ENCODE peak calls at places on chromosomes 7 and 10, in nine cellular contexts. One of them, this sample, is unnamed. For H3K27me3, the result is how much of the 10 kb centered on the place peaks cover.

GRCh38 chr10:670038-670437 is 19.4 kb downstream of the DIP2C start:
- DNase-seq in endothelial cell of umbilical vein: no peak
- DNase-seq in gastrocnemius medialis: no peak
- DNase-seq in astrocyte: no peak
- DNase-seq in heart left ventricle: no peak
- DNase-seq in IMR-90: no peak
- DNase-seq in CD4-positive, alpha-beta T cell: no peak
- DNase-seq in transverse colon: no peak
- DNase-seq in left ventricle myocardium inferior: no peak
- DNase-seq in this sample: no peak

GRCh38 chr10:26391701-26392695 is 46.1 kb upstream of the APBB1IP start:
- DNase-seq in heart left ventricle: no peak
- DNase-seq in IMR-90: no peak
- DNase-seq in gastrocnemius medialis: no peak
- DNase-seq in left ventricle myocardium inferior: peak
- DNase-seq in transverse colon: no peak
- DNase-seq in endothelial cell of umbilical vein: no peak
- DNase-seq in CD4-positive, alpha-beta T cell: no peak
- DNase-seq in astrocyte: no peak
- DNase-seq in this sample: no peak

GRCh38 chr7:115271332-115272235 is 349.7 kb downstream of the MDFIC start:
- DNase-seq in astrocyte: peak
- DNase-seq in transverse colon: no peak
- DNase-seq in gastrocnemius medialis: no peak
- DNase-seq in CD4-positive, alpha-beta T cell: no peak
- DNase-seq in endothelial cell of umbilical vein: no peak
- DNase-seq in IMR-90: peak
- DNase-seq in heart left ventricle: no peak
- DNase-seq in left ventricle myocardium inferior: no peak
- DNase-seq in this sample: no peak

GRCh38 chr7:75966209-75966961 is 28.0 kb downstream of the TMEM120A start:
- DNase-seq in gastrocnemius medialis: peak
- DNase-seq in CD4-positive, alpha-beta T cell: no peak
- DNase-seq in heart left ventricle: peak
- DNase-seq in transverse colon: no peak
- DNase-seq in endothelial cell of umbilical vein: no peak
- DNase-seq in left ventricle myocardium inferior: peak
- DNase-seq in IMR-90: no peak
- DNase-seq in astrocyte: peak
- DNase-seq in this sample: no peak

GRCh38 chr10:87862644-87863101 is 660 bp downstream of the KLLN start:
- DNase-seq in transverse colon: no peak
- DNase-seq in IMR-90: peak
- DNase-seq in left ventricle myocardium inferior: no peak
- DNase-seq in gastrocnemius medialis: no peak
- DNase-seq in CD4-positive, alpha-beta T cell: peak
- DNase-seq in astrocyte: no peak
- DNase-seq in endothelial cell of umbilical vein: no peak
- DNase-seq in heart left ventricle: no peak
- DNase-seq in this sample: no peak

GRCh38 chr7:20152511-20152910 is 64.7 kb downstream of the MACC1 start:
- DNase-seq in transverse colon: no peak
- DNase-seq in left ventricle myocardium inferior: no peak
- DNase-seq in gastrocnemius medialis: no peak
- DNase-seq in CD4-positive, alpha-beta T cell: no peak
- DNase-seq in astrocyte: no peak
- DNase-seq in heart left ventricle: no peak
- DNase-seq in endothelial cell of umbilical vein: no peak
- DNase-seq in IMR-90: peak
- DNase-seq in this sample: no peak

GRCh38 chr10:92640110-92640509 is 47.2 kb downstream of the KIF11 start:
- DNase-seq in astrocyte: peak
- DNase-seq in endothelial cell of umbilical vein: peak
- DNase-seq in IMR-90: peak
- DNase-seq in gastrocnemius medialis: no peak
- DNase-seq in heart left ventricle: no peak
- DNase-seq in transverse colon: no peak
- DNase-seq in CD4-positive, alpha-beta T cell: no peak
- DNase-seq in left ventricle myocardium inferior: no peak
- DNase-seq in this sample: no peak

GRCh38 chr7:102117743-102118142 is 168.9 kb upstream of the SH2B2 start:
- DNase-seq in transverse colon: no peak
- DNase-seq in CD4-positive, alpha-beta T cell: no peak
- DNase-seq in gastrocnemius medialis: no peak
- DNase-seq in endothelial cell of umbilical vein: no peak
- DNase-seq in left ventricle myocardium inferior: no peak
- DNase-seq in IMR-90: peak
- DNase-seq in heart left ventricle: no peak
- DNase-seq in astrocyte: peak
- DNase-seq in this sample: no peak

DNA sequence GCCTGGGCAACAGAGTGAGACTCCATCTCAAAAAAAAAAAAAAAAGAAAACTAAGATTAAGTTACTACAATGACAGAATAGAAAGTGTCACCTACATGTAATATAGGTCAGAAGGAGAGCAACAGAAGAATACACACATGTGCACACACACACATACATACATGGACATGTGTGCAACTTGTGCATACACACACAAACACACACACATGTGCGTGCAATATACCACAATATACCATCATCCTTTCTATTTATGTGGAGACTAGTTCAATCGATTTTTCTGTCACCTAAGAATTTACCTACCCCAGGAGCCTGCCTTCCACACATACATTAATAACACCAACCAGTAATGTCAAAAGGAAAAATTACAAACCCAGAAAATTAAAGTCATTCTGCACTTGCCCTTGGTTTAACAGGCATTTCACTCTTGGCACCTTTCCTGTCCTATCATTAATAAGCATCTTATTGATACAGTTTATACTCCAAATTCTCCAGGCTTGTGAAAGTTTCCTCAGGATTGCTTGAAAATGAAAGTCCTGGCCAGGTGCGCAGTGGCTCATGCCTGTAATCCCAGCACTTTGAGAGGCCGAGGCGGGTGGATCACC is 2.5 kb downstream of the PNLIPRP1 start:
- DNase-seq in heart left ventricle: no peak
- DNase-seq in IMR-90: no peak
- DNase-seq in transverse colon: no peak
- DNase-seq in CD4-positive, alpha-beta T cell: no peak
- DNase-seq in astrocyte: no peak
- DNase-seq in endothelial cell of umbilical vein: no peak
- DNase-seq in left ventricle myocardium inferior: no peak
- DNase-seq in gastrocnemius medialis: no peak
- DNase-seq in this sample: no peak
- TF ChIP-seq CTCF in heart left ventricle: no peak
- TF ChIP-seq CTCF in IMR-90: no peak
- TF ChIP-seq CTCF in transverse colon: no peak
- TF ChIP-seq CTCF in CD4-positive, alpha-beta T cell: no peak
- TF ChIP-seq CTCF in astrocyte: no peak
- TF ChIP-seq CTCF in endothelial cell of umbilical vein: no peak
- TF ChIP-seq CTCF in left ventricle myocardium inferior: no peak
- TF ChIP-seq CTCF in gastrocnemius medialis: no peak
- TF ChIP-seq CTCF in this sample: no peak

GRCh38 chr7:1292972-1293830 is 60.5 kb downstream of the UNCX start:
- DNase-seq in transverse colon: no peak
- DNase-seq in left ventricle myocardium inferior: no peak
- DNase-seq in gastrocnemius medialis: no peak
- DNase-seq in heart left ventricle: no peak
- DNase-seq in IMR-90: no peak
- DNase-seq in CD4-positive, alpha-beta T cell: no peak
- DNase-seq in astrocyte: no peak
- DNase-seq in endothelial cell of umbilical vein: no peak
- DNase-seq in this sample: no peak

GRCh38 chr7:1295776-1296726 is 63.4 kb downstream of the UNCX start:
- DNase-seq in astrocyte: no peak
- DNase-seq in gastrocnemius medialis: no peak
- DNase-seq in heart left ventricle: no peak
- DNase-seq in CD4-positive, alpha-beta T cell: no peak
- DNase-seq in left ventricle myocardium inferior: no peak
- DNase-seq in endothelial cell of umbilical vein: no peak
- DNase-seq in IMR-90: no peak
- DNase-seq in transverse colon: no peak
- DNase-seq in this sample: no peak

GRCh38 chr7:1291846-1292765 is 59.4 kb downstream of the UNCX start:
- DNase-seq in IMR-90: no peak
- DNase-seq in transverse colon: no peak
- DNase-seq in left ventricle myocardium inferior: no peak
- DNase-seq in CD4-positive, alpha-beta T cell: no peak
- DNase-seq in gastrocnemius medialis: no peak
- DNase-seq in heart left ventricle: no peak
- DNase-seq in endothelial cell of umbilical vein: no peak
- DNase-seq in astrocyte: no peak
- DNase-seq in this sample: no peak

GRCh38 chr7:1296727-1297475 is 64.2 kb downstream of the UNCX start:
- DNase-seq in gastrocnemius medialis: no peak
- DNase-seq in astrocyte: no peak
- DNase-seq in endothelial cell of umbilical vein: no peak
- DNase-seq in transverse colon: no peak
- DNase-seq in left ventricle myocardium inferior: no peak
- DNase-seq in IMR-90: no peak
- DNase-seq in heart left ventricle: no peak
- DNase-seq in CD4-positive, alpha-beta T cell: no peak
- DNase-seq in this sample: no peak

DNA sequence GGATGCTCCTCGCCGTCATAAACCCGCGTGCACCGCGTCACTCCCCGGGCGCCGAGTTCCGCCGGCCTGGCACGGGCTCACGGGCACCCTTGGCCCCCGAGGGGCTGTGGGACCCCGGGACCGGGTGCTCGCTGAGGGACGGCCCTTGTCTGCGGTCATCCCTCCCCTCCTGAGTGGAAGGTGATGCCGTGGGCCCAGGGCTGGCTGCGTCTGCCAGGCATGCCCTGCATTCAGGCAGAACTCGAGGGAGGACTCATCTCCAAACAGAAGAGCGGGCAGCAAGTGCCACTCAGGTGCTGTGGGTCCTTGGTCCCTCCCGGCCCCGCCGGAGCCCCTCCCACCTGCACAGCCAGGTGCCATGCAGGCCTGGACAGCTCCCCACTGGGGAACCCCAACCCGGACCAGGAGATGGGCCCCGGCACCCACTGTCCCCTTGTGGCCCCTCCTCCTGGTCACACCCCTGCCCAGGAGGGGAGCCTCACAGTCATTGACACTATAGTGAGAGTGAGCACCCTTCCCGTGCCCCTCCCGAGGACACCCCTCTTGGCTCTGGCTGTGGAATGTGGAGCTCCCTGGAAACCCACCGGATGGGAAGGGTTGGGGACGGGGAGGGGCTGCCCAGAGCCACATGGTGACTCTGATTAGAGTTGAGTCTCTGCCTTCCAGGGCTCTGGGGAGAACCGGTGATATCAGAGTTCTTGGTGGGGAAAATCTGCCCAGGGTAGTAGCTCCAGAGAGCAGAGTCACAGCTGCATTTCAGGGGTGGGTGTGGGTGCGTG is 61.5 kb downstream of the UNCX start:
- DNase-seq in transverse colon: no peak
- DNase-seq in CD4-positive, alpha-beta T cell: no peak
- DNase-seq in gastrocnemius medialis: no peak
- DNase-seq in heart left ventricle: no peak
- DNase-seq in astrocyte: no peak
- DNase-seq in left ventricle myocardium inferior: no peak
- DNase-seq in IMR-90: no peak
- DNase-seq in endothelial cell of umbilical vein: no peak
- DNase-seq in this sample: no peak
- H3K27me3 ChIP-seq in transverse colon: half or more
- H3K27me3 ChIP-seq in CD4-positive, alpha-beta T cell: under half
- H3K27me3 ChIP-seq in gastrocnemius medialis: half or more
- H3K27me3 ChIP-seq in heart left ventricle: half or more
- H3K27me3 ChIP-seq in astrocyte: under half
- H3K27me3 ChIP-seq in left ventricle myocardium inferior: half or more
- H3K27me3 ChIP-seq in IMR-90: half or more
- H3K27me3 ChIP-seq in endothelial cell of umbilical vein: under half
- H3K27me3 ChIP-seq in this sample: under half

GRCh38 chr10:91634246-91634645 is 1.4 kb upstream of the PPP1R3C start:
- DNase-seq in transverse colon: no peak
- DNase-seq in endothelial cell of umbilical vein: no peak
- DNase-seq in gastrocnemius medialis: peak
- DNase-seq in heart left ventricle: no peak
- DNase-seq in astrocyte: no peak
- DNase-seq in left ventricle myocardium inferior: no peak
- DNase-seq in IMR-90: no peak
- DNase-seq in CD4-positive, alpha-beta T cell: no peak
- DNase-seq in this sample: no peak

GRCh38 chr10:91634898-91635297 is 2.0 kb upstream of the PPP1R3C start:
- DNase-seq in endothelial cell of umbilical vein: no peak
- DNase-seq in transverse colon: no peak
- DNase-seq in heart left ventricle: no peak
- DNase-seq in gastrocnemius medialis: no peak
- DNase-seq in astrocyte: no peak
- DNase-seq in left ventricle myocardium inferior: no peak
- DNase-seq in CD4-positive, alpha-beta T cell: no peak
- DNase-seq in IMR-90: no peak
- DNase-seq in this sample: no peak

GRCh38 chr10:91632671-91633550 is at the start of gene PPP1R3C:
- DNase-seq in left ventricle myocardium inferior: peak
- DNase-seq in heart left ventricle: peak
- DNase-seq in CD4-positive, alpha-beta T cell: no peak
- DNase-seq in gastrocnemius medialis: peak
- DNase-seq in transverse colon: peak
- DNase-seq in endothelial cell of umbilical vein: peak
- DNase-seq in IMR-90: peak
- DNase-seq in astrocyte: peak
- DNase-seq in this sample: peak

GRCh38 chr10:91636892-91637291 is 4.0 kb upstream of the PPP1R3C start:
- DNase-seq in IMR-90: no peak
- DNase-seq in left ventricle myocardium inferior: no peak
- DNase-seq in transverse colon: no peak
- DNase-seq in astrocyte: no peak
- DNase-seq in CD4-positive, alpha-beta T cell: no peak
- DNase-seq in heart left ventricle: no peak
- DNase-seq in gastrocnemius medialis: no peak
- DNase-seq in endothelial cell of umbilical vein: no peak
- DNase-seq in this sample: no peak

GRCh38 chr10:91635401-91636400 is 2.8 kb upstream of the PPP1R3C start:
- DNase-seq in CD4-positive, alpha-beta T cell: peak
- DNase-seq in left ventricle myocardium inferior: no peak
- DNase-seq in endothelial cell of umbilical vein: peak
- DNase-seq in heart left ventricle: peak
- DNase-seq in gastrocnemius medialis: peak
- DNase-seq in astrocyte: peak
- DNase-seq in transverse colon: peak
- DNase-seq in IMR-90: peak
- DNase-seq in this sample: peak
- TF ChIP-seq CTCF in CD4-positive, alpha-beta T cell: peak
- TF ChIP-seq CTCF in left ventricle myocardium inferior: peak
- TF ChIP-seq CTCF in endothelial cell of umbilical vein: peak
- TF ChIP-seq CTCF in heart left ventricle: peak
- TF ChIP-seq CTCF in gastrocnemius medialis: peak
- TF ChIP-seq CTCF in astrocyte: peak
- TF ChIP-seq CTCF in transverse colon: peak
- TF ChIP-seq CTCF in IMR-90: peak
- TF ChIP-seq CTCF in this sample: peak

DNA sequence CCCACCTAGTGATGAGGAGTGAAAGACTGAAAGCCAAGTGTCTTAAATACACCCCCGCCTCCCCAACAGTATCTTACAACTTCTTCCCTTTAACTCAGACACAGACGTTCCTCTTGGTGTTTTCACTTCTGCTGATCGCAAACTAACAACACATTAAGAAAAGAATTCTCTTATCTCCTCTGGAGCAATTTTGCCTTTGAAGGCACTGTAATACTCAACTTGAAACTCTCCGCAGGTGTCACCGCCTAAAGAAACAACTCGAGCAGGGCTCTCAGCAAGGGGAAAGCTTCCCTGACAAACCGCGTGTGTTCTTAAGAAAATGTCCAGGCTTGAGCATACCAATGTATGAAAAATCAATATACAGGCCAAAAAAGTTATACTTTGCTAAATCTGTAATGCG is 445 bp downstream of the SEMA3C start:
- DNase-seq in IMR-90: no peak
- DNase-seq in CD4-positive, alpha-beta T cell: no peak
- DNase-seq in gastrocnemius medialis: no peak
- DNase-seq in endothelial cell of umbilical vein: no peak
- DNase-seq in astrocyte: no peak
- DNase-seq in left ventricle myocardium inferior: no peak
- DNase-seq in transverse colon: no peak
- DNase-seq in heart left ventricle: no peak
- DNase-seq in this sample: no peak
- H3K27me3 ChIP-seq in IMR-90: under half
- H3K27me3 ChIP-seq in CD4-positive, alpha-beta T cell: under half
- H3K27me3 ChIP-seq in gastrocnemius medialis: under half
- H3K27me3 ChIP-seq in endothelial cell of umbilical vein: half or more
- H3K27me3 ChIP-seq in astrocyte: under half
- H3K27me3 ChIP-seq in left ventricle myocardium inferior: under half
- H3K27me3 ChIP-seq in transverse colon: under half
- H3K27me3 ChIP-seq in heart left ventricle: under half
- H3K27me3 ChIP-seq in this sample: under half

This sample was measured in lung.